ENCODE peak calls at places on chromosomes 13 and 19, in eight cellular contexts. B, V, Y, R, W, O, D and J are unnamed samples.

GRCh38 chr13:100069278-100069677 is 19.6 kb upstream of the PCCA start:
- DNase-seq in B (no peak), V (no peak), Y (peak), R (no peak), W (no peak), O (no peak), D (no peak), J (no peak)

GRCh38 chr19:3338541-3339181 is 27.7 kb upstream of the NFIC start:
- DNase-seq in B (no peak), V (no peak), Y (peak), R (peak), W (no peak), O (peak), D (no peak), J (no peak)

GRCh38 chr13:93767231-93767916 is 540.8 kb downstream of the GPC6 start:
- DNase-seq in B (no peak), V (no peak), Y (no peak), R (no peak), W (no peak), O (no peak), D (no peak), J (no peak)

GRCh38 chr19:41744850-41745249 is 10.5 kb upstream of the CEACAM6 start:
- DNase-seq in B (no peak), V (no peak), Y (no peak), R (no peak), W (no peak), O (no peak), D (no peak), J (no peak)

GRCh38 chr13:21478881-21479808 is 20.0 kb upstream of the ZDHHC20 start:
- DNase-seq in B (no peak), V (peak), Y (peak), R (peak), W (peak), O (peak), D (no peak), J (peak)

GRCh38 chr19:53621885-53622710 is 9.7 kb upstream of the DPRX start:
- DNase-seq in B (no peak), V (no peak), Y (no peak), R (no peak), W (no peak), O (no peak), D (no peak), J (no peak)

GRCh38 chr13:33678906-33679657 is 138.9 kb upstream of the RFC3 start:
- DNase-seq in B (peak), V (peak), Y (peak), R (peak), W (no peak), O (peak), D (peak), J (peak)

GRCh38 chr19:10420444-10421239 is at the start of gene PDE4A:
- DNase-seq in B (no peak), V (no peak), Y (no peak), R (no peak), W (no peak), O (no peak), D (peak), J (no peak)

GRCh38 chr19:3931041-3931440 is 1.8 kb upstream of the NMRK2 start:
- DNase-seq in B (no peak), V (no peak), Y (peak), R (no peak), W (no peak), O (peak), D (no peak), J (no peak)

GRCh38 chr13:31213681-31214289 is 14.0 kb downstream of the B3GLCT start:
- DNase-seq in B (no peak), V (no peak), Y (no peak), R (no peak), W (no peak), O (no peak), D (no peak), J (no peak)

GRCh38 chr13:26300140-26300539 is 46.2 kb downstream of the CDK8 start:
- DNase-seq in B (no peak), V (no peak), Y (no peak), R (no peak), W (peak), O (no peak), D (no peak), J (no peak)

GRCh38 chr13:31543190-31543589 is 196.1 kb upstream of the RXFP2 start:
- DNase-seq in B (no peak), V (no peak), Y (no peak), R (no peak), W (no peak), O (no peak), D (no peak), J (no peak)

GRCh38 chr13:81017525-81018152 is 676.7 kb upstream of the SPRY2 start:
- DNase-seq in B (no peak), V (no peak), Y (no peak), R (no peak), W (peak), O (no peak), D (peak), J (no peak)

GRCh38 chr13:23159205-23159586 is 21.6 kb upstream of the SGCG start:
- DNase-seq in B (no peak), V (peak), Y (no peak), R (no peak), W (no peak), O (no peak), D (peak), J (no peak)
- TF ChIP-seq CTCF in B (peak), V (peak), Y (no peak), R (peak), W (no peak), O (peak), D (peak), J (no peak)

DNA sequence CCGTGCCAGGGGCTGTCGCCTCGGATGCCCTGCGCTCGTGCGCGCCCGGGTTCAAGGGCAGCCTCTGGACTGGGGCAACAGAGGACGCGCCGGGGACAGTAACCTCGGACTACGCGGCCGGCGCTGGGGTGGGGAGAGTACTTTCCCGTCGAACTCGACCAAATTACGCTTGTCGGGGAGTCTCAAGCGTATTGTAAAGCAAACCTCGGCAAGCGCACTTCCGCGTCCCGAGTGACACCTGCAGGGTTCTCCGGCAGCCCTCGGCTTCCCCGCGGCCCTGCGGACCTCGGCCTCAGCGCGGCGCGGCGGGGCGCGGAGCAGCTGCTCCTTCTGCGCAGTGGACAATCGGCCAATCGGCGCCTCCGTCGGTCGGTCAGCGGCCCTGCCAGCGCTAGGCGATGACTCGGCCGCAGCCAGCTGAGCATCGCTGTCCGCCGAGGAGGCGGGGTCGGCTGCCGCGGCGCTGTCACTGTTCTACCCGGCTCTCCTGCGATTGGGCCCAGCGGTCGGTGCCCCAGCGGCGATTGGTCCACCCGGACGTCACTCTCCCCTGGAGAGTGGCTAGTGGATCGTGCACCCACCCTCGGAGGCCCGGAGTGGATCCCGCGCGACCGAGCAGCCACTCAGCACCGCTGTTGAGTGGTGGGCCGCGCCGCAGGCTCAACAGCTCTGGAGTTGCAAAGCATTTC is at the start of gene SLC46A3:
- DNase-seq in B (peak), V (peak), Y (peak), R (peak), W (peak), O (peak), D (peak), J (peak)
- TF ChIP-seq POLR2A in B (peak), V (no peak), Y (peak), R (peak), W (peak), O (peak), D (peak), J (no peak)

DNA sequence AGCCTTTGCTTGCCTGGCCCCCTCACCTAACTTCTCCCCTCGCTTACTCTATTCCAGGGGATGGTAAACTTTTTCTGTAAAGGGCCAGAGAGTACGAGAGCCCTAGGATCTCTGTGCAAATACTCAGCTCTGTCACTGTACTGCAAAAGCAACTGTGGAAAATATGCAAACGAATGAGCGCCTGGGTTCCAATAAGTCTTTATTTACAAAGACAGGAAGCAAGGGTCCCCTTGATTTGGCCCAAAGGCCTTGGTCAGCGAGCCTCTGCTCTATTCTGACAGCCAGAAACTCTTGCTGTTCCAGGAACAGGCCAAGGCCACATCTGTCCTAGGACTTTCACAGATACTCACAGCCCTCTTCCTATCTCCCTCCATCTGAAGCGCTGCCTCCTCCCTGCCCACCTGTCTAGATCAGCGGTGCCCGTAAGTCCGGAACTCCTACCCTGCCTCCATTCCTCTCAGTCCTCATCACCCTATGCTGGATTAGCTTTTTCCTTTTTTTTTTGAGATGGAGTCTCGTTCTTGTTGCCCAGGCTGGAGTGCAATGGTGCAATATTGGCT is 37.3 kb downstream of the OPA3 start:
- DNase-seq in B (no peak), V (no peak), Y (no peak), R (no peak), W (no peak), O (no peak), D (no peak), J (no peak)
- TF ChIP-seq CTCF in B (no peak), V (no peak), Y (no peak), R (no peak), W (no peak), O (no peak), D (no peak), J (no peak)

GRCh38 chr13:40789275-40790231 is at the start of gene SLC25A15:
- DNase-seq in B (no peak), V (no peak), Y (peak), R (peak), W (peak), O (peak), D (peak), J (peak)
- TF ChIP-seq POLR2A in B (peak), V (no peak), Y (peak), R (peak), W (peak), O (peak), D (peak), J (no peak)